ENCODE peak calls at places on chromosomes 13 and 19, in six cellular contexts. One of them, this sample, is unnamed.

GRCh38 chr13:75740008-75740407 is 103.9 kb downstream of the LMO7 start:
- DNase-seq in stimulated activated CD8-positive, alpha-beta memory T cell treated with anti-CD3 and anti-CD28 coated beads, Interleukin-15, amount 100 ng/mL, for 48 hours: no peak
- DNase-seq in Caki2: no peak
- DNase-seq in EL: no peak
- DNase-seq in lung: no peak
- DNase-seq in hepatic stellate cell: no peak
- DNase-seq in this sample: no peak

GRCh38 chr13:82739881-82740280 is 1142.4 kb downstream of the SLITRK1 start:
- DNase-seq in Caki2: no peak
- DNase-seq in EL: no peak
- DNase-seq in lung: no peak
- DNase-seq in hepatic stellate cell: no peak
- DNase-seq in stimulated activated CD8-positive, alpha-beta memory T cell treated with anti-CD3 and anti-CD28 coated beads, Interleukin-15, amount 100 ng/mL, for 48 hours: no peak
- DNase-seq in this sample: no peak

GRCh38 chr19:54333586-54334298 is 5.2 kb downstream of the LILRA4 start:
- DNase-seq in Caki2: no peak
- DNase-seq in EL: no peak
- DNase-seq in lung: no peak
- DNase-seq in stimulated activated CD8-positive, alpha-beta memory T cell treated with anti-CD3 and anti-CD28 coated beads, Interleukin-15, amount 100 ng/mL, for 48 hours: no peak
- DNase-seq in hepatic stellate cell: no peak
- DNase-seq in this sample: no peak

GRCh38 chr13:90105276-90105675 is 1242.2 kb upstream of the MIR17HG start:
- DNase-seq in Caki2: peak
- DNase-seq in hepatic stellate cell: no peak
- DNase-seq in EL: peak
- DNase-seq in stimulated activated CD8-positive, alpha-beta memory T cell treated with anti-CD3 and anti-CD28 coated beads, Interleukin-15, amount 100 ng/mL, for 48 hours: no peak
- DNase-seq in lung: no peak
- DNase-seq in this sample: no peak

GRCh38 chr19:16626796-16627193 is 1.2 kb downstream of the MED26 start:
- DNase-seq in stimulated activated CD8-positive, alpha-beta memory T cell treated with anti-CD3 and anti-CD28 coated beads, Interleukin-15, amount 100 ng/mL, for 48 hours: no peak
- DNase-seq in Caki2: no peak
- DNase-seq in hepatic stellate cell: no peak
- DNase-seq in lung: no peak
- DNase-seq in EL: no peak
- DNase-seq in this sample: no peak

GRCh38 chr19:49125025-49125731 is 5.8 kb downstream of the PPFIA3 start:
- DNase-seq in hepatic stellate cell: no peak
- DNase-seq in lung: no peak
- DNase-seq in Caki2: no peak
- DNase-seq in stimulated activated CD8-positive, alpha-beta memory T cell treated with anti-CD3 and anti-CD28 coated beads, Interleukin-15, amount 100 ng/mL, for 48 hours: no peak
- DNase-seq in EL: no peak
- DNase-seq in this sample: no peak

GRCh38 chr19:45115809-45116615 is 23.0 kb downstream of the PPP1R37 start:
- DNase-seq in hepatic stellate cell: no peak
- DNase-seq in lung: no peak
- DNase-seq in EL: no peak
- DNase-seq in Caki2: no peak
- DNase-seq in stimulated activated CD8-positive, alpha-beta memory T cell treated with anti-CD3 and anti-CD28 coated beads, Interleukin-15, amount 100 ng/mL, for 48 hours: no peak
- DNase-seq in this sample: no peak

GRCh38 chr13:60654405-60654804 is 257.4 kb downstream of the TDRD3 start:
- DNase-seq in EL: peak
- DNase-seq in stimulated activated CD8-positive, alpha-beta memory T cell treated with anti-CD3 and anti-CD28 coated beads, Interleukin-15, amount 100 ng/mL, for 48 hours: no peak
- DNase-seq in hepatic stellate cell: no peak
- DNase-seq in Caki2: peak
- DNase-seq in lung: no peak
- DNase-seq in this sample: peak

GRCh38 chr19:30856786-30857185 is 484.6 kb downstream of the ZNF536 start:
- DNase-seq in lung: no peak
- DNase-seq in hepatic stellate cell: no peak
- DNase-seq in stimulated activated CD8-positive, alpha-beta memory T cell treated with anti-CD3 and anti-CD28 coated beads, Interleukin-15, amount 100 ng/mL, for 48 hours: no peak
- DNase-seq in EL: no peak
- DNase-seq in Caki2: no peak
- DNase-seq in this sample: no peak

GRCh38 chr13:37386276-37386675 is 212.3 kb downstream of the POSTN start:
- DNase-seq in Caki2: no peak
- DNase-seq in EL: peak
- DNase-seq in stimulated activated CD8-positive, alpha-beta memory T cell treated with anti-CD3 and anti-CD28 coated beads, Interleukin-15, amount 100 ng/mL, for 48 hours: no peak
- DNase-seq in hepatic stellate cell: peak
- DNase-seq in lung: no peak
- DNase-seq in this sample: no peak

GRCh38 chr19:31340059-31341025 is 8.9 kb downstream of the TSHZ3 start:
- DNase-seq in lung: no peak
- DNase-seq in hepatic stellate cell: no peak
- DNase-seq in EL: peak
- DNase-seq in stimulated activated CD8-positive, alpha-beta memory T cell treated with anti-CD3 and anti-CD28 coated beads, Interleukin-15, amount 100 ng/mL, for 48 hours: no peak
- DNase-seq in Caki2: peak
- DNase-seq in this sample: no peak

GRCh38 chr13:46624821-46625220 is 71.9 kb downstream of the LRCH1 start:
- DNase-seq in lung: no peak
- DNase-seq in EL: no peak
- DNase-seq in Caki2: no peak
- DNase-seq in stimulated activated CD8-positive, alpha-beta memory T cell treated with anti-CD3 and anti-CD28 coated beads, Interleukin-15, amount 100 ng/mL, for 48 hours: no peak
- DNase-seq in hepatic stellate cell: no peak
- DNase-seq in this sample: no peak

GRCh38 chr19:55095260-55096060 is 19.8 kb downstream of the EPS8L1 start:
- DNase-seq in lung: no peak
- DNase-seq in Caki2: no peak
- DNase-seq in stimulated activated CD8-positive, alpha-beta memory T cell treated with anti-CD3 and anti-CD28 coated beads, Interleukin-15, amount 100 ng/mL, for 48 hours: no peak
- DNase-seq in EL: no peak
- DNase-seq in hepatic stellate cell: no peak
- DNase-seq in this sample: no peak

GRCh38 chr19:55384576-55385235 is 614 bp upstream of the TMEM238 start:
- DNase-seq in hepatic stellate cell: no peak
- DNase-seq in Caki2: peak
- DNase-seq in lung: peak
- DNase-seq in stimulated activated CD8-positive, alpha-beta memory T cell treated with anti-CD3 and anti-CD28 coated beads, Interleukin-15, amount 100 ng/mL, for 48 hours: no peak
- DNase-seq in EL: no peak
- DNase-seq in this sample: no peak

GRCh38 chr13:61142506-61142905 is 273.1 kb downstream of the PCDH20 start:
- DNase-seq in lung: no peak
- DNase-seq in EL: no peak
- DNase-seq in stimulated activated CD8-positive, alpha-beta memory T cell treated with anti-CD3 and anti-CD28 coated beads, Interleukin-15, amount 100 ng/mL, for 48 hours: no peak
- DNase-seq in Caki2: no peak
- DNase-seq in hepatic stellate cell: no peak
- DNase-seq in this sample: no peak

GRCh38 chr13:112244495-112245177 is 131.5 kb upstream of the SPACA7 start:
- DNase-seq in stimulated activated CD8-positive, alpha-beta memory T cell treated with anti-CD3 and anti-CD28 coated beads, Interleukin-15, amount 100 ng/mL, for 48 hours: no peak
- DNase-seq in lung: peak
- DNase-seq in Caki2: no peak
- DNase-seq in EL: no peak
- DNase-seq in hepatic stellate cell: no peak
- DNase-seq in this sample: no peak

GRCh38 chr13:101757446-101758039 is 305.1 kb downstream of the ITGBL1 start:
- DNase-seq in hepatic stellate cell: peak
- DNase-seq in EL: peak
- DNase-seq in stimulated activated CD8-positive, alpha-beta memory T cell treated with anti-CD3 and anti-CD28 coated beads, Interleukin-15, amount 100 ng/mL, for 48 hours: no peak
- DNase-seq in Caki2: peak
- DNase-seq in lung: no peak
- DNase-seq in this sample: no peak

GRCh38 chr19:13841339-13842293 is 35.3 kb upstream of the NANOS3 start:
- DNase-seq in lung: peak
- DNase-seq in hepatic stellate cell: peak
- DNase-seq in Caki2: peak
- DNase-seq in stimulated activated CD8-positive, alpha-beta memory T cell treated with anti-CD3 and anti-CD28 coated beads, Interleukin-15, amount 100 ng/mL, for 48 hours: no peak
- DNase-seq in EL: peak
- DNase-seq in this sample: peak

GRCh38 chr19:33472696-33473624 is 48.6 kb downstream of the PEPD start:
- DNase-seq in Caki2: no peak
- DNase-seq in hepatic stellate cell: peak
- DNase-seq in EL: peak
- DNase-seq in stimulated activated CD8-positive, alpha-beta memory T cell treated with anti-CD3 and anti-CD28 coated beads, Interleukin-15, amount 100 ng/mL, for 48 hours: no peak
- DNase-seq in lung: no peak
- DNase-seq in this sample: no peak

GRCh38 chr19:37007587-37008220 is 70.5 kb upstream of the ZNF420 start:
- DNase-seq in lung: peak
- DNase-seq in Caki2: no peak
- DNase-seq in stimulated activated CD8-positive, alpha-beta memory T cell treated with anti-CD3 and anti-CD28 coated beads, Interleukin-15, amount 100 ng/mL, for 48 hours: peak
- DNase-seq in EL: no peak
- DNase-seq in hepatic stellate cell: peak
- DNase-seq in this sample: peak

This sample was measured in stomach.